ENCODE peak calls at places on chromosomes 1 and 21, in ten cellular contexts. One of them, this sample, is unnamed.

GRCh38 chr1:90851711-90852050 is 134.6 kb upstream of the BARHL2 start:
- DNase-seq in posterior cingulate gyrus: no peak
- DNase-seq in HCT116: no peak
- DNase-seq in colonic mucosa: no peak
- DNase-seq in M059J: no peak
- DNase-seq in stimulated activated CD4-positive, alpha-beta T cell treated with anti-CD3 and anti-CD28 coated beads, Interleukin-4, amount 100 ng/mL, for 24 hours: no peak
- DNase-seq in NAMALWA: no peak
- DNase-seq in activated T-cell treated with anti-CD3 and anti-CD28 coated beads, Interleukin-2, amount 50 U/mL, for 72 hours: no peak
- DNase-seq in SJSA1: no peak
- DNase-seq in progenitor cell of endocrine pancreas: no peak
- DNase-seq in this sample: no peak

GRCh38 chr1:46723901-46724300 is 5.0 kb upstream of the EFCAB14 start:
- DNase-seq in posterior cingulate gyrus: no peak
- DNase-seq in HCT116: no peak
- DNase-seq in colonic mucosa: no peak
- DNase-seq in M059J: no peak
- DNase-seq in stimulated activated CD4-positive, alpha-beta T cell treated with anti-CD3 and anti-CD28 coated beads, Interleukin-4, amount 100 ng/mL, for 24 hours: no peak
- DNase-seq in NAMALWA: no peak
- DNase-seq in activated T-cell treated with anti-CD3 and anti-CD28 coated beads, Interleukin-2, amount 50 U/mL, for 72 hours: no peak
- DNase-seq in SJSA1: no peak
- DNase-seq in progenitor cell of endocrine pancreas: no peak
- DNase-seq in this sample: no peak

GRCh38 chr1:171715813-171716251 is 26.0 kb downstream of the VAMP4 start:
- DNase-seq in posterior cingulate gyrus: no peak
- DNase-seq in HCT116: no peak
- DNase-seq in colonic mucosa: no peak
- DNase-seq in M059J: peak; percentile 19
- DNase-seq in stimulated activated CD4-positive, alpha-beta T cell treated with anti-CD3 and anti-CD28 coated beads, Interleukin-4, amount 100 ng/mL, for 24 hours: no peak
- DNase-seq in NAMALWA: peak; percentile 59
- DNase-seq in activated T-cell treated with anti-CD3 and anti-CD28 coated beads, Interleukin-2, amount 50 U/mL, for 72 hours: no peak
- DNase-seq in SJSA1: no peak
- DNase-seq in progenitor cell of endocrine pancreas: no peak
- DNase-seq in this sample: peak; percentile 25

GRCh38 chr1:201742476-201742875 is 86.5 kb upstream of the IPO9 start:
- DNase-seq in posterior cingulate gyrus: no peak
- DNase-seq in HCT116: no peak
- DNase-seq in colonic mucosa: no peak
- DNase-seq in M059J: peak; percentile 93
- DNase-seq in stimulated activated CD4-positive, alpha-beta T cell treated with anti-CD3 and anti-CD28 coated beads, Interleukin-4, amount 100 ng/mL, for 24 hours: no peak
- DNase-seq in NAMALWA: no peak
- DNase-seq in activated T-cell treated with anti-CD3 and anti-CD28 coated beads, Interleukin-2, amount 50 U/mL, for 72 hours: no peak
- DNase-seq in SJSA1: no peak
- DNase-seq in progenitor cell of endocrine pancreas: no peak
- DNase-seq in this sample: no peak

GRCh38 chr1:164757627-164758026 is 198.6 kb downstream of the PBX1 start:
- DNase-seq in posterior cingulate gyrus: no peak
- DNase-seq in HCT116: no peak
- DNase-seq in colonic mucosa: no peak
- DNase-seq in M059J: no peak
- DNase-seq in stimulated activated CD4-positive, alpha-beta T cell treated with anti-CD3 and anti-CD28 coated beads, Interleukin-4, amount 100 ng/mL, for 24 hours: no peak
- DNase-seq in NAMALWA: no peak
- DNase-seq in activated T-cell treated with anti-CD3 and anti-CD28 coated beads, Interleukin-2, amount 50 U/mL, for 72 hours: no peak
- DNase-seq in SJSA1: no peak
- DNase-seq in progenitor cell of endocrine pancreas: no peak
- DNase-seq in this sample: no peak

GRCh38 chr1:43766086-43766784 is 58.9 kb downstream of the ST3GAL3 start:
- DNase-seq in posterior cingulate gyrus: no peak
- DNase-seq in HCT116: no peak
- DNase-seq in colonic mucosa: no peak
- DNase-seq in M059J: no peak
- DNase-seq in stimulated activated CD4-positive, alpha-beta T cell treated with anti-CD3 and anti-CD28 coated beads, Interleukin-4, amount 100 ng/mL, for 24 hours: no peak
- DNase-seq in NAMALWA: no peak
- DNase-seq in activated T-cell treated with anti-CD3 and anti-CD28 coated beads, Interleukin-2, amount 50 U/mL, for 72 hours: no peak
- DNase-seq in SJSA1: no peak
- DNase-seq in progenitor cell of endocrine pancreas: no peak
- DNase-seq in this sample: no peak

GRCh38 chr1:36888811-36889477 is 145.4 kb downstream of the GRIK3 start:
- DNase-seq in posterior cingulate gyrus: no peak
- DNase-seq in HCT116: no peak
- DNase-seq in colonic mucosa: no peak
- DNase-seq in M059J: no peak
- DNase-seq in stimulated activated CD4-positive, alpha-beta T cell treated with anti-CD3 and anti-CD28 coated beads, Interleukin-4, amount 100 ng/mL, for 24 hours: no peak
- DNase-seq in NAMALWA: no peak
- DNase-seq in activated T-cell treated with anti-CD3 and anti-CD28 coated beads, Interleukin-2, amount 50 U/mL, for 72 hours: no peak
- DNase-seq in SJSA1: no peak
- DNase-seq in progenitor cell of endocrine pancreas: no peak
- DNase-seq in this sample: no peak

GRCh38 chr1:41674501-41674900 is 190.0 kb upstream of the EDN2 start:
- DNase-seq in posterior cingulate gyrus: no peak
- DNase-seq in HCT116: no peak
- DNase-seq in colonic mucosa: no peak
- DNase-seq in M059J: no peak
- DNase-seq in stimulated activated CD4-positive, alpha-beta T cell treated with anti-CD3 and anti-CD28 coated beads, Interleukin-4, amount 100 ng/mL, for 24 hours: no peak
- DNase-seq in NAMALWA: no peak
- DNase-seq in activated T-cell treated with anti-CD3 and anti-CD28 coated beads, Interleukin-2, amount 50 U/mL, for 72 hours: no peak
- DNase-seq in SJSA1: no peak
- DNase-seq in progenitor cell of endocrine pancreas: no peak
- DNase-seq in this sample: no peak

GRCh38 chr1:19338323-19338762 is 26.2 kb downstream of the SLC66A1 start:
- DNase-seq in posterior cingulate gyrus: no peak
- DNase-seq in HCT116: no peak
- DNase-seq in colonic mucosa: peak; percentile 47
- DNase-seq in M059J: no peak
- DNase-seq in stimulated activated CD4-positive, alpha-beta T cell treated with anti-CD3 and anti-CD28 coated beads, Interleukin-4, amount 100 ng/mL, for 24 hours: no peak
- DNase-seq in NAMALWA: no peak
- DNase-seq in activated T-cell treated with anti-CD3 and anti-CD28 coated beads, Interleukin-2, amount 50 U/mL, for 72 hours: no peak
- DNase-seq in SJSA1: no peak
- DNase-seq in progenitor cell of endocrine pancreas: peak; percentile 39
- DNase-seq in this sample: no peak

GRCh38 chr1:76541618-76542017 is 325.7 kb upstream of the ST6GALNAC5 start:
- DNase-seq in posterior cingulate gyrus: no peak
- DNase-seq in HCT116: no peak
- DNase-seq in colonic mucosa: no peak
- DNase-seq in M059J: no peak
- DNase-seq in stimulated activated CD4-positive, alpha-beta T cell treated with anti-CD3 and anti-CD28 coated beads, Interleukin-4, amount 100 ng/mL, for 24 hours: no peak
- DNase-seq in NAMALWA: no peak
- DNase-seq in activated T-cell treated with anti-CD3 and anti-CD28 coated beads, Interleukin-2, amount 50 U/mL, for 72 hours: no peak
- DNase-seq in SJSA1: no peak
- DNase-seq in progenitor cell of endocrine pancreas: no peak
- DNase-seq in this sample: no peak

GRCh38 chr1:17903386-17903785 is 148.3 kb downstream of the ACTL8 start:
- DNase-seq in posterior cingulate gyrus: no peak
- DNase-seq in HCT116: no peak
- DNase-seq in colonic mucosa: no peak
- DNase-seq in M059J: peak; percentile 70
- DNase-seq in stimulated activated CD4-positive, alpha-beta T cell treated with anti-CD3 and anti-CD28 coated beads, Interleukin-4, amount 100 ng/mL, for 24 hours: no peak
- DNase-seq in NAMALWA: no peak
- DNase-seq in activated T-cell treated with anti-CD3 and anti-CD28 coated beads, Interleukin-2, amount 50 U/mL, for 72 hours: no peak
- DNase-seq in SJSA1: no peak
- DNase-seq in progenitor cell of endocrine pancreas: no peak
- DNase-seq in this sample: no peak

GRCh38 chr1:160260436-160261382 is 1.6 kb downstream of the DCAF8 start:
- DNase-seq in posterior cingulate gyrus: no peak
- DNase-seq in HCT116: no peak
- DNase-seq in colonic mucosa: no peak
- DNase-seq in M059J: peak; percentile 96
- DNase-seq in stimulated activated CD4-positive, alpha-beta T cell treated with anti-CD3 and anti-CD28 coated beads, Interleukin-4, amount 100 ng/mL, for 24 hours: no peak
- DNase-seq in NAMALWA: peak; percentile 43
- DNase-seq in activated T-cell treated with anti-CD3 and anti-CD28 coated beads, Interleukin-2, amount 50 U/mL, for 72 hours: no peak
- DNase-seq in SJSA1: peak; percentile 60
- DNase-seq in progenitor cell of endocrine pancreas: no peak
- DNase-seq in this sample: peak; percentile 25

GRCh38 chr1:157286096-157286495 is 147.9 kb upstream of the ETV3 start:
- DNase-seq in posterior cingulate gyrus: no peak
- DNase-seq in HCT116: no peak
- DNase-seq in colonic mucosa: no peak
- DNase-seq in M059J: no peak
- DNase-seq in stimulated activated CD4-positive, alpha-beta T cell treated with anti-CD3 and anti-CD28 coated beads, Interleukin-4, amount 100 ng/mL, for 24 hours: no peak
- DNase-seq in NAMALWA: no peak
- DNase-seq in activated T-cell treated with anti-CD3 and anti-CD28 coated beads, Interleukin-2, amount 50 U/mL, for 72 hours: no peak
- DNase-seq in SJSA1: no peak
- DNase-seq in progenitor cell of endocrine pancreas: no peak
- DNase-seq in this sample: no peak

GRCh38 chr1:204506091-204506968 is 9.9 kb upstream of the MDM4 start:
- DNase-seq in posterior cingulate gyrus: no peak
- DNase-seq in HCT116: peak; percentile 88
- DNase-seq in colonic mucosa: peak; percentile 81
- DNase-seq in M059J: peak; percentile 93
- DNase-seq in stimulated activated CD4-positive, alpha-beta T cell treated with anti-CD3 and anti-CD28 coated beads, Interleukin-4, amount 100 ng/mL, for 24 hours: peak; percentile 83
- DNase-seq in NAMALWA: peak; percentile 96
- DNase-seq in activated T-cell treated with anti-CD3 and anti-CD28 coated beads, Interleukin-2, amount 50 U/mL, for 72 hours: peak; percentile 74
- DNase-seq in SJSA1: peak; percentile 83
- DNase-seq in progenitor cell of endocrine pancreas: peak; percentile 62
- DNase-seq in this sample: peak; percentile 95

GRCh38 chr1:225300381-225300780 is 127.5 kb downstream of the LBR start:
- DNase-seq in posterior cingulate gyrus: no peak
- DNase-seq in HCT116: no peak
- DNase-seq in colonic mucosa: no peak
- DNase-seq in M059J: no peak
- DNase-seq in stimulated activated CD4-positive, alpha-beta T cell treated with anti-CD3 and anti-CD28 coated beads, Interleukin-4, amount 100 ng/mL, for 24 hours: no peak
- DNase-seq in NAMALWA: no peak
- DNase-seq in activated T-cell treated with anti-CD3 and anti-CD28 coated beads, Interleukin-2, amount 50 U/mL, for 72 hours: no peak
- DNase-seq in SJSA1: no peak
- DNase-seq in progenitor cell of endocrine pancreas: no peak
- DNase-seq in this sample: no peak

GRCh38 chr1:92832537-92833160 is 809 bp downstream of the RPL5 start:
- DNase-seq in posterior cingulate gyrus: no peak
- DNase-seq in HCT116: no peak
- DNase-seq in colonic mucosa: no peak
- DNase-seq in M059J: no peak
- DNase-seq in stimulated activated CD4-positive, alpha-beta T cell treated with anti-CD3 and anti-CD28 coated beads, Interleukin-4, amount 100 ng/mL, for 24 hours: peak; percentile 16
- DNase-seq in NAMALWA: no peak
- DNase-seq in activated T-cell treated with anti-CD3 and anti-CD28 coated beads, Interleukin-2, amount 50 U/mL, for 72 hours: no peak
- DNase-seq in SJSA1: no peak
- DNase-seq in progenitor cell of endocrine pancreas: no peak
- DNase-seq in this sample: no peak

GRCh38 chr1:247386217-247386616 is 29.8 kb upstream of the NLRP3 start:
- DNase-seq in posterior cingulate gyrus: no peak
- DNase-seq in HCT116: no peak
- DNase-seq in colonic mucosa: no peak
- DNase-seq in M059J: no peak
- DNase-seq in stimulated activated CD4-positive, alpha-beta T cell treated with anti-CD3 and anti-CD28 coated beads, Interleukin-4, amount 100 ng/mL, for 24 hours: no peak
- DNase-seq in NAMALWA: no peak
- DNase-seq in activated T-cell treated with anti-CD3 and anti-CD28 coated beads, Interleukin-2, amount 50 U/mL, for 72 hours: peak; percentile 42
- DNase-seq in SJSA1: no peak
- DNase-seq in progenitor cell of endocrine pancreas: no peak
- DNase-seq in this sample: no peak

GRCh38 chr21:35719105-35719504 is 341.2 kb downstream of the SETD4 start:
- DNase-seq in posterior cingulate gyrus: no peak
- DNase-seq in HCT116: no peak
- DNase-seq in colonic mucosa: no peak
- DNase-seq in M059J: no peak
- DNase-seq in stimulated activated CD4-positive, alpha-beta T cell treated with anti-CD3 and anti-CD28 coated beads, Interleukin-4, amount 100 ng/mL, for 24 hours: no peak
- DNase-seq in NAMALWA: no peak
- DNase-seq in activated T-cell treated with anti-CD3 and anti-CD28 coated beads, Interleukin-2, amount 50 U/mL, for 72 hours: no peak
- DNase-seq in SJSA1: no peak
- DNase-seq in progenitor cell of endocrine pancreas: no peak
- DNase-seq in this sample: no peak

GRCh38 chr1:38083541-38083940 is 36.9 kb upstream of the POU3F1 start:
- DNase-seq in posterior cingulate gyrus: no peak
- DNase-seq in HCT116: no peak
- DNase-seq in colonic mucosa: no peak
- DNase-seq in M059J: no peak
- DNase-seq in stimulated activated CD4-positive, alpha-beta T cell treated with anti-CD3 and anti-CD28 coated beads, Interleukin-4, amount 100 ng/mL, for 24 hours: no peak
- DNase-seq in NAMALWA: no peak
- DNase-seq in activated T-cell treated with anti-CD3 and anti-CD28 coated beads, Interleukin-2, amount 50 U/mL, for 72 hours: no peak
- DNase-seq in SJSA1: no peak
- DNase-seq in progenitor cell of endocrine pancreas: no peak
- DNase-seq in this sample: no peak

GRCh38 chr1:191709215-191709614 is 449.0 kb upstream of the RGS18 start:
- DNase-seq in posterior cingulate gyrus: no peak
- DNase-seq in HCT116: no peak
- DNase-seq in colonic mucosa: no peak
- DNase-seq in M059J: no peak
- DNase-seq in stimulated activated CD4-positive, alpha-beta T cell treated with anti-CD3 and anti-CD28 coated beads, Interleukin-4, amount 100 ng/mL, for 24 hours: no peak
- DNase-seq in NAMALWA: no peak
- DNase-seq in activated T-cell treated with anti-CD3 and anti-CD28 coated beads, Interleukin-2, amount 50 U/mL, for 72 hours: no peak
- DNase-seq in SJSA1: no peak
- DNase-seq in progenitor cell of endocrine pancreas: no peak
- DNase-seq in this sample: no peak

GRCh38 chr1:115138973-115139372 is 49.7 kb upstream of the TSPAN2 start:
- DNase-seq in posterior cingulate gyrus: peak; percentile 44
- DNase-seq in HCT116: peak; percentile 84
- DNase-seq in colonic mucosa: peak; percentile 81
- DNase-seq in M059J: peak; percentile 89
- DNase-seq in stimulated activated CD4-positive, alpha-beta T cell treated with anti-CD3 and anti-CD28 coated beads, Interleukin-4, amount 100 ng/mL, for 24 hours: peak; percentile 63
- DNase-seq in NAMALWA: peak; percentile 76
- DNase-seq in activated T-cell treated with anti-CD3 and anti-CD28 coated beads, Interleukin-2, amount 50 U/mL, for 72 hours: peak; percentile 58
- DNase-seq in SJSA1: peak; percentile 88
- DNase-seq in progenitor cell of endocrine pancreas: peak; percentile 77
- DNase-seq in this sample: peak; percentile 81

GRCh38 chr1:36754366-36754765 is 271.7 kb upstream of the CSF3R start:
- DNase-seq in posterior cingulate gyrus: no peak
- DNase-seq in HCT116: no peak
- DNase-seq in colonic mucosa: no peak
- DNase-seq in M059J: no peak
- DNase-seq in stimulated activated CD4-positive, alpha-beta T cell treated with anti-CD3 and anti-CD28 coated beads, Interleukin-4, amount 100 ng/mL, for 24 hours: no peak
- DNase-seq in NAMALWA: no peak
- DNase-seq in activated T-cell treated with anti-CD3 and anti-CD28 coated beads, Interleukin-2, amount 50 U/mL, for 72 hours: no peak
- DNase-seq in SJSA1: no peak
- DNase-seq in progenitor cell of endocrine pancreas: no peak
- DNase-seq in this sample: no peak

GRCh38 chr1:203612932-203613682 is 13.5 kb upstream of the ATP2B4 start:
- DNase-seq in posterior cingulate gyrus: no peak
- DNase-seq in HCT116: no peak
- DNase-seq in colonic mucosa: no peak
- DNase-seq in M059J: no peak
- DNase-seq in stimulated activated CD4-positive, alpha-beta T cell treated with anti-CD3 and anti-CD28 coated beads, Interleukin-4, amount 100 ng/mL, for 24 hours: no peak
- DNase-seq in NAMALWA: peak; percentile 52
- DNase-seq in activated T-cell treated with anti-CD3 and anti-CD28 coated beads, Interleukin-2, amount 50 U/mL, for 72 hours: no peak
- DNase-seq in SJSA1: no peak
- DNase-seq in progenitor cell of endocrine pancreas: no peak
- DNase-seq in this sample: no peak

GRCh38 chr1:13960376-13960987 is 260.5 kb downstream of the PRDM2 start:
- DNase-seq in posterior cingulate gyrus: peak; percentile 48
- DNase-seq in HCT116: peak; percentile 44
- DNase-seq in colonic mucosa: peak; percentile 84
- DNase-seq in M059J: peak; percentile 55
- DNase-seq in stimulated activated CD4-positive, alpha-beta T cell treated with anti-CD3 and anti-CD28 coated beads, Interleukin-4, amount 100 ng/mL, for 24 hours: peak; percentile 69
- DNase-seq in NAMALWA: peak; percentile 80
- DNase-seq in activated T-cell treated with anti-CD3 and anti-CD28 coated beads, Interleukin-2, amount 50 U/mL, for 72 hours: peak; percentile 60
- DNase-seq in SJSA1: peak; percentile 58
- DNase-seq in progenitor cell of endocrine pancreas: peak; percentile 67
- DNase-seq in this sample: peak; percentile 57

GRCh38 chr1:87787551-87787950 is 458.9 kb downstream of the LMO4 start:
- DNase-seq in posterior cingulate gyrus: no peak
- DNase-seq in HCT116: no peak
- DNase-seq in colonic mucosa: no peak
- DNase-seq in M059J: peak; percentile 18
- DNase-seq in stimulated activated CD4-positive, alpha-beta T cell treated with anti-CD3 and anti-CD28 coated beads, Interleukin-4, amount 100 ng/mL, for 24 hours: no peak
- DNase-seq in NAMALWA: no peak
- DNase-seq in activated T-cell treated with anti-CD3 and anti-CD28 coated beads, Interleukin-2, amount 50 U/mL, for 72 hours: no peak
- DNase-seq in SJSA1: no peak
- DNase-seq in progenitor cell of endocrine pancreas: no peak
- DNase-seq in this sample: no peak

GRCh38 chr1:183385746-183386145 is 32.4 kb downstream of the NMNAT2 start:
- DNase-seq in posterior cingulate gyrus: no peak
- DNase-seq in HCT116: no peak
- DNase-seq in colonic mucosa: no peak
- DNase-seq in M059J: peak; percentile 57
- DNase-seq in stimulated activated CD4-positive, alpha-beta T cell treated with anti-CD3 and anti-CD28 coated beads, Interleukin-4, amount 100 ng/mL, for 24 hours: no peak
- DNase-seq in NAMALWA: no peak
- DNase-seq in activated T-cell treated with anti-CD3 and anti-CD28 coated beads, Interleukin-2, amount 50 U/mL, for 72 hours: no peak
- DNase-seq in SJSA1: no peak
- DNase-seq in progenitor cell of endocrine pancreas: no peak
- DNase-seq in this sample: no peak

GRCh38 chr1:156295391-156295947 is at the start of gene GLMP:
- DNase-seq in posterior cingulate gyrus: no peak
- DNase-seq in HCT116: peak; percentile 37
- DNase-seq in colonic mucosa: peak; percentile 80
- DNase-seq in M059J: peak; percentile 58
- DNase-seq in stimulated activated CD4-positive, alpha-beta T cell treated with anti-CD3 and anti-CD28 coated beads, Interleukin-4, amount 100 ng/mL, for 24 hours: peak; percentile 62
- DNase-seq in NAMALWA: peak; percentile 87
- DNase-seq in activated T-cell treated with anti-CD3 and anti-CD28 coated beads, Interleukin-2, amount 50 U/mL, for 72 hours: peak; percentile 66
- DNase-seq in SJSA1: no peak
- DNase-seq in progenitor cell of endocrine pancreas: no peak
- DNase-seq in this sample: peak; percentile 56

GRCh38 chr1:243730499-243731150 is 119.4 kb downstream of the AKT3 start:
- DNase-seq in posterior cingulate gyrus: peak; percentile 12
- DNase-seq in HCT116: no peak
- DNase-seq in colonic mucosa: no peak
- DNase-seq in M059J: no peak
- DNase-seq in stimulated activated CD4-positive, alpha-beta T cell treated with anti-CD3 and anti-CD28 coated beads, Interleukin-4, amount 100 ng/mL, for 24 hours: no peak
- DNase-seq in NAMALWA: no peak
- DNase-seq in activated T-cell treated with anti-CD3 and anti-CD28 coated beads, Interleukin-2, amount 50 U/mL, for 72 hours: no peak
- DNase-seq in SJSA1: no peak
- DNase-seq in progenitor cell of endocrine pancreas: no peak
- DNase-seq in this sample: no peak

This sample was measured in NCI-H460.